ENCODE peak calls at places on chromosomes 4 and X, in five cellular contexts. Y is CD4-positive, CD25-positive, alpha-beta regulatory T cell; I is NCI-H69; F is adrenal gland; J is stimulated activated CD4-positive, alpha-beta T cell treated with anti-CD3 and anti-CD28 coated beads, Interleukin-15, amount 100 ng/mL, for 1 hour. K is an unnamed sample.

GRCh38 chrX:29295987-29296680 is 708.9 kb downstream of the IL1RAPL1 start:
- DNase-seq in Y (no peak), I (no peak), F (no peak), J (no peak), K (no peak)

GRCh38 chr4:88457307-88458090 is 580 bp downstream of the HERC5 start:
- DNase-seq in Y (no peak), I (peak; percentile 53), F (peak; percentile 43), J (peak; percentile 16), K (peak; percentile 81)

GRCh38 chr4:108622022-108622421 is 1.6 kb downstream of the RPL34 start:
- DNase-seq in Y (no peak), I (no peak), F (no peak), J (no peak), K (no peak)

GRCh38 chrX:135453381-135453780 is 31.6 kb downstream of the SMIM10L2A start:
- DNase-seq in Y (no peak), I (peak; percentile 10), F (no peak), J (no peak), K (no peak)

GRCh38 chr4:158161561-158162354 is 11.1 kb downstream of the GASK1B start:
- DNase-seq in Y (no peak), I (no peak), F (peak; percentile 71), J (no peak), K (peak; percentile 80)

GRCh38 chrX:120302434-120302833 is 8.8 kb downstream of the TMEM255A start:
- DNase-seq in Y (peak; percentile 81), I (peak; percentile 32), F (no peak), J (peak; percentile 11), K (peak; percentile 3)

GRCh38 chr4:18840499-18840898 is 818.9 kb upstream of the LCORL start:
- DNase-seq in Y (no peak), I (no peak), F (no peak), J (no peak), K (no peak)

GRCh38 chrX:123818243-123818642 is 41.6 kb upstream of the XIAP start:
- DNase-seq in Y (no peak), I (no peak), F (no peak), J (no peak), K (peak; percentile 73)

GRCh38 chr4:152996101-152996500 is 60.0 kb downstream of the FHDC1 start:
- DNase-seq in Y (no peak), I (peak; percentile 19), F (no peak), J (no peak), K (peak; percentile 67)

GRCh38 chrX:46572295-46572936 is 1.1 kb upstream of the CHST7 start:
- DNase-seq in Y (peak; percentile 70), I (peak; percentile 7), F (no peak), J (no peak), K (no peak)

GRCh38 chr4:42310343-42310742 is 86.9 kb upstream of the SHISA3 start:
- DNase-seq in Y (no peak), I (no peak), F (no peak), J (no peak), K (no peak)

GRCh38 chrX:116801943-116802342 is 339.2 kb upstream of the CT83 start:
- DNase-seq in Y (no peak), I (no peak), F (no peak), J (no peak), K (no peak)

GRCh38 chr4:15147709-15148651 is 145.7 kb downstream of the CPEB2 start:
- DNase-seq in Y (no peak), I (peak; percentile 73), F (peak; percentile 40), J (no peak), K (no peak)

GRCh38 chrX:103398321-103398937 is 22.1 kb downstream of the BEX3 start:
- DNase-seq in Y (no peak), I (no peak), F (peak; percentile 30), J (no peak), K (no peak)

GRCh38 chr4:8647094-8647570 is 54.6 kb downstream of the CPZ start:
- DNase-seq in Y (no peak), I (peak; percentile 76), F (no peak), J (no peak), K (no peak)

GRCh38 chr4:131430302-131430701 is 1718.8 kb upstream of the PCDH10 start:
- DNase-seq in Y (no peak), I (no peak), F (no peak), J (no peak), K (no peak)

GRCh38 chrX:150546711-150547153 is 21.7 kb upstream of the MTM1 start:
- DNase-seq in Y (peak; percentile 52), I (no peak), F (no peak), J (no peak), K (no peak)

GRCh38 chr4:116925900-116926457 is 159.4 kb downstream of the TRAM1L1 start:
- DNase-seq in Y (no peak), I (peak; percentile 31), F (no peak), J (no peak), K (peak; percentile 1)

GRCh38 chr4:13721894-13722293 is 94.4 kb upstream of the BOD1L1 start:
- DNase-seq in Y (no peak), I (no peak), F (no peak), J (no peak), K (no peak)

GRCh38 chr4:17762705-17763104 is 18.7 kb downstream of the FAM184B start:
- DNase-seq in Y (peak; percentile 16), I (peak; percentile 51), F (no peak), J (no peak), K (peak; percentile 8)

GRCh38 chr4:24240655-24241054 is 343.7 kb downstream of the DHX15 start:
- DNase-seq in Y (no peak), I (no peak), F (no peak), J (no peak), K (no peak)

GRCh38 chrX:12975999-12976558 is 1.2 kb downstream of the TMSB4X start:
- DNase-seq in Y (peak; percentile 60), I (peak; percentile 78), F (peak; percentile 42), J (no peak), K (no peak)

GRCh38 chr4:109395694-109396093 is 37.9 kb upstream of the SEC24B start:
- DNase-seq in Y (no peak), I (no peak), F (no peak), J (no peak), K (no peak)

GRCh38 chrX:51798701-51799100 is 55.5 kb downstream of the GSPT2 start:
- DNase-seq in Y (no peak), I (peak; percentile 28), F (no peak), J (no peak), K (no peak)

GRCh38 chrX:54288277-54288676 is 69.6 kb downstream of the WNK3 start:
- DNase-seq in Y (no peak), I (peak; percentile 0), F (no peak), J (no peak), K (no peak)

GRCh38 chr4:67725981-67726380 is 25.0 kb upstream of the UBA6 start:
- DNase-seq in Y (no peak), I (no peak), F (no peak), J (no peak), K (peak; percentile 51)

GRCh38 chr4:123524958-123525628 is 128.5 kb downstream of the SPRY1 start:
- DNase-seq in Y (no peak), I (peak; percentile 40), F (no peak), J (no peak), K (no peak)

GRCh38 chr4:106301393-106302084 is 14.5 kb downstream of the TBCK start:
- DNase-seq in Y (no peak), I (no peak), F (no peak), J (no peak), K (peak; percentile 12)

GRCh38 chrX:154404625-154405192 is 4.3 kb downstream of the DNASE1L1 start:
- DNase-seq in Y (no peak), I (no peak), F (no peak), J (no peak), K (no peak)

GRCh38 chr4:93983133-93983532 is 154.6 kb downstream of the ATOH1 start:
- DNase-seq in Y (no peak), I (no peak), F (no peak), J (no peak), K (no peak)

GRCh38 chrX:9341305-9342201 is 123.3 kb upstream of the TBL1X start:
- DNase-seq in Y (peak; percentile 89), I (peak; percentile 77), F (peak; percentile 73), J (no peak), K (no peak)